ENCODE peak calls at places on chromosomes 16 and 17, in six cellular contexts. One of them, this sample, is unnamed.

GRCh38 chr16:80802902-80803301 is 1.5 kb downstream of the CDYL2 start:
- DNase-seq in GM23248: no peak
- DNase-seq in Caco-2: no peak
- DNase-seq in CD8-positive, alpha-beta T cell: no peak
- DNase-seq in neural progenitor cell: no peak
- DNase-seq in ascending aorta: no peak
- DNase-seq in this sample: no peak

GRCh38 chr16:17945080-17945601 is 391.4 kb downstream of the NPIPA8 start:
- DNase-seq in Caco-2: no peak
- DNase-seq in neural progenitor cell: no peak
- DNase-seq in GM23248: no peak
- DNase-seq in ascending aorta: no peak
- DNase-seq in CD8-positive, alpha-beta T cell: no peak
- DNase-seq in this sample: no peak

GRCh38 chr16:89723279-89724250 is 2.2 kb downstream of the ZNF276 start:
- DNase-seq in CD8-positive, alpha-beta T cell: peak; percentile 74
- DNase-seq in ascending aorta: no peak
- DNase-seq in Caco-2: no peak
- DNase-seq in neural progenitor cell: no peak
- DNase-seq in GM23248: peak; percentile 40
- DNase-seq in this sample: no peak

GRCh38 chr17:45953561-45953960 is 45.5 kb upstream of the STH start:
- DNase-seq in Caco-2: no peak
- DNase-seq in GM23248: peak; percentile 18
- DNase-seq in CD8-positive, alpha-beta T cell: no peak
- DNase-seq in neural progenitor cell: no peak
- DNase-seq in ascending aorta: no peak
- DNase-seq in this sample: no peak

GRCh38 chr17:12667299-12667958 is 1.7 kb downstream of the MYOCD start:
- DNase-seq in CD8-positive, alpha-beta T cell: no peak
- DNase-seq in neural progenitor cell: peak; percentile 85
- DNase-seq in GM23248: peak; percentile 43
- DNase-seq in Caco-2: peak; percentile 42
- DNase-seq in ascending aorta: no peak
- DNase-seq in this sample: peak; percentile 26

GRCh38 chr17:41678411-41678906 is 10.2 kb upstream of the EIF1 start:
- DNase-seq in neural progenitor cell: no peak
- DNase-seq in Caco-2: no peak
- DNase-seq in ascending aorta: no peak
- DNase-seq in CD8-positive, alpha-beta T cell: no peak
- DNase-seq in GM23248: no peak
- DNase-seq in this sample: no peak

GRCh38 chr16:31479752-31480151 is 3.2 kb upstream of the SLC5A2 start:
- DNase-seq in GM23248: no peak
- DNase-seq in Caco-2: no peak
- DNase-seq in CD8-positive, alpha-beta T cell: no peak
- DNase-seq in neural progenitor cell: no peak
- DNase-seq in ascending aorta: no peak
- DNase-seq in this sample: no peak

GRCh38 chr16:30335598-30336474 is 19.3 kb downstream of the CD2BP2 start:
- DNase-seq in GM23248: peak; percentile 53
- DNase-seq in neural progenitor cell: no peak
- DNase-seq in Caco-2: no peak
- DNase-seq in CD8-positive, alpha-beta T cell: no peak
- DNase-seq in ascending aorta: no peak
- DNase-seq in this sample: no peak

GRCh38 chr16:24652803-24653202 is 76.6 kb upstream of the TNRC6A start:
- DNase-seq in ascending aorta: no peak
- DNase-seq in CD8-positive, alpha-beta T cell: no peak
- DNase-seq in Caco-2: no peak
- DNase-seq in GM23248: no peak
- DNase-seq in neural progenitor cell: no peak
- DNase-seq in this sample: no peak

GRCh38 chr17:37774508-37774907 is 29.6 kb upstream of the HNF1B start:
- DNase-seq in ascending aorta: no peak
- DNase-seq in Caco-2: no peak
- DNase-seq in GM23248: no peak
- DNase-seq in neural progenitor cell: no peak
- DNase-seq in CD8-positive, alpha-beta T cell: no peak
- DNase-seq in this sample: no peak

GRCh38 chr17:50689956-50690886 is 17.5 kb downstream of the ANKRD40 start:
- DNase-seq in Caco-2: peak; percentile 51
- DNase-seq in CD8-positive, alpha-beta T cell: no peak
- DNase-seq in GM23248: no peak
- DNase-seq in ascending aorta: no peak
- DNase-seq in neural progenitor cell: peak; percentile 96
- DNase-seq in this sample: no peak

GRCh38 chr17:50691550-50692447 is 15.9 kb downstream of the ANKRD40 start:
- DNase-seq in neural progenitor cell: no peak
- DNase-seq in CD8-positive, alpha-beta T cell: no peak
- DNase-seq in GM23248: peak; percentile 49
- DNase-seq in Caco-2: peak; percentile 54
- DNase-seq in ascending aorta: no peak
- DNase-seq in this sample: no peak

GRCh38 chr17:50689251-50689650 is 18.5 kb downstream of the ANKRD40 start:
- DNase-seq in CD8-positive, alpha-beta T cell: no peak
- DNase-seq in ascending aorta: no peak
- DNase-seq in GM23248: peak; percentile 75
- DNase-seq in neural progenitor cell: peak; percentile 54
- DNase-seq in Caco-2: peak; percentile 84
- DNase-seq in this sample: no peak

GRCh38 chr17:50692448-50693040 is 15.2 kb downstream of the ANKRD40 start:
- DNase-seq in CD8-positive, alpha-beta T cell: no peak
- DNase-seq in neural progenitor cell: no peak
- DNase-seq in GM23248: no peak
- DNase-seq in Caco-2: peak; percentile 83
- DNase-seq in ascending aorta: no peak
- DNase-seq in this sample: no peak

GRCh38 chr17:50690887-50691549 is 16.7 kb downstream of the ANKRD40 start:
- DNase-seq in neural progenitor cell: no peak
- DNase-seq in GM23248: no peak
- DNase-seq in ascending aorta: no peak
- DNase-seq in Caco-2: no peak
- DNase-seq in CD8-positive, alpha-beta T cell: no peak
- DNase-seq in this sample: no peak
- H3K4me1 ChIP-seq in neural progenitor cell: peaks cover 35% of the 10 kb centered on the region
- H3K4me1 ChIP-seq in GM23248: peaks cover 65% of the 10 kb centered on the region
- H3K4me1 ChIP-seq in ascending aorta: peaks cover 22% of the 10 kb centered on the region
- H3K4me1 ChIP-seq in Caco-2: peaks cover 92% of the 10 kb centered on the region
- H3K4me1 ChIP-seq in CD8-positive, alpha-beta T cell: no peaks in the 10 kb centered on the region
- H3K4me1 ChIP-seq in this sample: no peaks in the 10 kb centered on the region

GRCh38 chr17:82095777-82096708 is 2.0 kb downstream of the FASN start:
- DNase-seq in Caco-2: no peak
- DNase-seq in neural progenitor cell: no peak
- DNase-seq in CD8-positive, alpha-beta T cell: no peak
- DNase-seq in GM23248: no peak
- DNase-seq in ascending aorta: no peak
- DNase-seq in this sample: peak; percentile 17
- H3K4me3 ChIP-seq in Caco-2: peak overlapping the region; percentile 93
- H3K4me3 ChIP-seq in neural progenitor cell: peak overlapping the region; percentile 100
- H3K4me3 ChIP-seq in CD8-positive, alpha-beta T cell: no peak overlapping the region
- H3K4me3 ChIP-seq in GM23248: peak overlapping the region; percentile 83
- H3K4me3 ChIP-seq in ascending aorta: peak overlapping the region; percentile 98
- H3K4me3 ChIP-seq in this sample: peak overlapping the region; percentile 74

GRCh38 chr16:68289621-68290329 is 21.0 kb downstream of the SLC7A6OS start:
- DNase-seq in ascending aorta: no peak
- DNase-seq in GM23248: peak; percentile 54
- DNase-seq in CD8-positive, alpha-beta T cell: no peak
- DNase-seq in neural progenitor cell: no peak
- DNase-seq in Caco-2: no peak
- DNase-seq in this sample: no peak
- H3K36me3 ChIP-seq in ascending aorta: peaks cover 45% of the 10 kb centered on the region
- H3K36me3 ChIP-seq in GM23248: peaks cover 23% of the 10 kb centered on the region
- H3K36me3 ChIP-seq in CD8-positive, alpha-beta T cell: peaks cover 38% of the 10 kb centered on the region
- H3K36me3 ChIP-seq in neural progenitor cell: no peaks in the 10 kb centered on the region
- H3K36me3 ChIP-seq in Caco-2: peaks cover 4% of the 10 kb centered on the region
- H3K36me3 ChIP-seq in this sample: peaks cover 68% of the 10 kb centered on the region

GRCh38 chr17:48843172-48843900 is 12.5 kb downstream of the CALCOCO2 start:
- DNase-seq in Caco-2: no peak
- DNase-seq in ascending aorta: no peak
- DNase-seq in GM23248: peak; percentile 42
- DNase-seq in CD8-positive, alpha-beta T cell: no peak
- DNase-seq in neural progenitor cell: no peak
- DNase-seq in this sample: no peak

GRCh38 chr17:48842746-48843145 is 11.9 kb downstream of the CALCOCO2 start:
- DNase-seq in CD8-positive, alpha-beta T cell: no peak
- DNase-seq in ascending aorta: no peak
- DNase-seq in GM23248: no peak
- DNase-seq in neural progenitor cell: no peak
- DNase-seq in Caco-2: no peak
- DNase-seq in this sample: no peak

GRCh38 chr17:48835971-48836370 is 5.1 kb downstream of the CALCOCO2 start:
- DNase-seq in GM23248: no peak
- DNase-seq in neural progenitor cell: no peak
- DNase-seq in ascending aorta: no peak
- DNase-seq in Caco-2: no peak
- DNase-seq in CD8-positive, alpha-beta T cell: no peak
- DNase-seq in this sample: no peak

GRCh38 chr17:48840441-48840840 is 9.6 kb downstream of the CALCOCO2 start:
- DNase-seq in ascending aorta: no peak
- DNase-seq in neural progenitor cell: peak; percentile 49
- DNase-seq in GM23248: peak; percentile 46
- DNase-seq in CD8-positive, alpha-beta T cell: no peak
- DNase-seq in Caco-2: no peak
- DNase-seq in this sample: no peak

GRCh38 chr17:48841395-48841831 is 10.6 kb downstream of the CALCOCO2 start:
- DNase-seq in Caco-2: no peak
- DNase-seq in CD8-positive, alpha-beta T cell: no peak
- DNase-seq in neural progenitor cell: no peak
- DNase-seq in ascending aorta: no peak
- DNase-seq in GM23248: peak; percentile 87
- DNase-seq in this sample: no peak
- H3K4me1 ChIP-seq in Caco-2: peaks cover 20% of the 10 kb centered on the region
- H3K4me1 ChIP-seq in CD8-positive, alpha-beta T cell: peaks cover 45% of the 10 kb centered on the region
- H3K4me1 ChIP-seq in neural progenitor cell: peaks cover 12% of the 10 kb centered on the region
- H3K4me1 ChIP-seq in ascending aorta: peaks cover 13% of the 10 kb centered on the region
- H3K4me1 ChIP-seq in GM23248: peaks cover 34% of the 10 kb centered on the region
- H3K4me1 ChIP-seq in this sample: peaks cover 12% of the 10 kb centered on the region

GRCh38 chr17:81301195-81302144 is 6.4 kb upstream of the SLC38A10 start:
- DNase-seq in CD8-positive, alpha-beta T cell: no peak
- DNase-seq in ascending aorta: no peak
- DNase-seq in Caco-2: no peak
- DNase-seq in GM23248: peak; percentile 25
- DNase-seq in neural progenitor cell: no peak
- DNase-seq in this sample: no peak

GRCh38 chr17:81298325-81298990 is 3.4 kb upstream of the SLC38A10 start:
- DNase-seq in GM23248: no peak
- DNase-seq in Caco-2: no peak
- DNase-seq in CD8-positive, alpha-beta T cell: no peak
- DNase-seq in ascending aorta: no peak
- DNase-seq in neural progenitor cell: no peak
- DNase-seq in this sample: no peak

GRCh38 chr17:81300586-81301155 is 5.6 kb upstream of the SLC38A10 start:
- DNase-seq in CD8-positive, alpha-beta T cell: no peak
- DNase-seq in GM23248: no peak
- DNase-seq in ascending aorta: no peak
- DNase-seq in neural progenitor cell: no peak
- DNase-seq in Caco-2: no peak
- DNase-seq in this sample: no peak

GRCh38 chr17:81299846-81300585 is 4.9 kb upstream of the SLC38A10 start:
- DNase-seq in ascending aorta: no peak
- DNase-seq in CD8-positive, alpha-beta T cell: no peak
- DNase-seq in GM23248: no peak
- DNase-seq in neural progenitor cell: no peak
- DNase-seq in Caco-2: no peak
- DNase-seq in this sample: no peak

DNA sequence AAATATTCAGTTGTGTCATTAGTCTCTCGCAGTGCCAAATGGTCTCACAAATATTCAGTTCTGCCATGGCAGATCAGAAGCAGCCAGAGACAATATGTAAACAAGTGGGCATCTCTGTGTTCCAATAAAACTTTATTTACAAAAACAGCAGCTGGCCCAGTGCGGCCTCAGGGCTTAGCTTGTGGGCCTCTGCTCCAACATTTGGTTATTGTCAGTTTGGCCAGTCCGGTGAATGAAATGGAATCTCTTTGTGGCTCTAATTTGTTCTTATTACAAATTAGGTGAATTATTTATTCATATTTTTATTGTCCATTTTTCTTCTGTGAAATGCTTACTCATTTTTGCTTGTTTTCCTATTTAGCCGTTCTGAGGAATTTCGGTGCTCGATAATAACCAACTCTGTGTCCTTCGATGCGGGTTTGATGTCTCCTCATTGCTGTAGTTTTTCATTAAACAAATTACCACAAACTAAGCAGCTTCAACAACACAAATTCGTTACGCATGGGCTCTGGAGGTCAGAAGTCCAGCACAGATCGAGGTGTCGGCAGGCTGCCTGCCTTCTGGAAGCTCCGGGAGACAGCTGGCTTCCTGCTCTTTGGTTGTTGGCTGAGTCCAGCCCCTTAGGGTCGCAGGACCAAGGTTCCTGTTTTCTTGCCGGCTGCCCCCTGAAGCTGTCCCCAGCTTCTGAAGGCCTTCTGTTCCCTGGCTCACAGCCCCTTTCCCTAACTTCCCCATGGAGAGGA is 4.1 kb upstream of the SLC38A10 start:
- DNase-seq in CD8-positive, alpha-beta T cell: no peak
- DNase-seq in Caco-2: no peak
- DNase-seq in neural progenitor cell: no peak
- DNase-seq in GM23248: no peak
- DNase-seq in ascending aorta: no peak
- DNase-seq in this sample: no peak
- H3K4me3 ChIP-seq in CD8-positive, alpha-beta T cell: no peak overlapping the region
- H3K4me3 ChIP-seq in Caco-2: no peak overlapping the region
- H3K4me3 ChIP-seq in neural progenitor cell: no peak overlapping the region
- H3K4me3 ChIP-seq in GM23248: no peak overlapping the region
- H3K4me3 ChIP-seq in ascending aorta: no peak overlapping the region
- H3K4me3 ChIP-seq in this sample: no peak overlapping the region

GRCh38 chr17:83190601-83191387 is 111.4 kb downstream of the METRNL start:
- DNase-seq in neural progenitor cell: no peak
- DNase-seq in Caco-2: no peak
- DNase-seq in ascending aorta: peak; percentile 3
- DNase-seq in CD8-positive, alpha-beta T cell: no peak
- DNase-seq in GM23248: no peak
- DNase-seq in this sample: no peak
- H3K36me3 ChIP-seq in neural progenitor cell: no peaks in the 10 kb centered on the region
- H3K36me3 ChIP-seq in Caco-2: no peaks in the 10 kb centered on the region
- H3K36me3 ChIP-seq in ascending aorta: no peaks in the 10 kb centered on the region
- H3K36me3 ChIP-seq in CD8-positive, alpha-beta T cell: no peaks in the 10 kb centered on the region
- H3K36me3 ChIP-seq in GM23248: no peaks in the 10 kb centered on the region
- H3K36me3 ChIP-seq in this sample: no peaks in the 10 kb centered on the region

GRCh38 chr17:81448960-81449359 is 53.7 kb downstream of the BAHCC1 start:
- DNase-seq in neural progenitor cell: no peak
- DNase-seq in ascending aorta: no peak
- DNase-seq in Caco-2: no peak
- DNase-seq in CD8-positive, alpha-beta T cell: no peak
- DNase-seq in GM23248: no peak
- DNase-seq in this sample: no peak

GRCh38 chr17:81448442-81448841 is 53.2 kb downstream of the BAHCC1 start:
- DNase-seq in CD8-positive, alpha-beta T cell: no peak
- DNase-seq in neural progenitor cell: no peak
- DNase-seq in GM23248: no peak
- DNase-seq in ascending aorta: no peak
- DNase-seq in Caco-2: no peak
- DNase-seq in this sample: no peak

GRCh38 chr17:81445642-81446500 is 50.6 kb downstream of the BAHCC1 start:
- DNase-seq in CD8-positive, alpha-beta T cell: no peak
- DNase-seq in Caco-2: no peak
- DNase-seq in ascending aorta: no peak
- DNase-seq in neural progenitor cell: no peak
- DNase-seq in GM23248: no peak
- DNase-seq in this sample: no peak

GRCh38 chr17:81444610-81445339 is 49.5 kb downstream of the BAHCC1 start:
- DNase-seq in Caco-2: no peak
- DNase-seq in CD8-positive, alpha-beta T cell: no peak
- DNase-seq in neural progenitor cell: no peak
- DNase-seq in GM23248: no peak
- DNase-seq in ascending aorta: no peak
- DNase-seq in this sample: no peak

GRCh38 chr17:81447331-81447933 is 52.2 kb downstream of the BAHCC1 start:
- DNase-seq in CD8-positive, alpha-beta T cell: no peak
- DNase-seq in ascending aorta: no peak
- DNase-seq in neural progenitor cell: no peak
- DNase-seq in GM23248: no peak
- DNase-seq in Caco-2: no peak
- DNase-seq in this sample: no peak
- H3K4me1 ChIP-seq in CD8-positive, alpha-beta T cell: no peaks in the 10 kb centered on the region
- H3K4me1 ChIP-seq in ascending aorta: no peaks in the 10 kb centered on the region
- H3K4me1 ChIP-seq in neural progenitor cell: no peaks in the 10 kb centered on the region
- H3K4me1 ChIP-seq in GM23248: no peaks in the 10 kb centered on the region
- H3K4me1 ChIP-seq in Caco-2: no peaks in the 10 kb centered on the region
- H3K4me1 ChIP-seq in this sample: no peaks in the 10 kb centered on the region

This sample was measured in HAP-1.